ENCODE peak calls at places on chromosomes 13 and 19, in four cellular contexts. W, A, S and C are unnamed samples.

GRCh38 chr13:113794764-113795173 is 35.7 kb downstream of the TMEM255B start:
- DNase-seq in W (no peak), A (no peak), S (no peak), C (no peak)

GRCh38 chr19:35901854-35902661 is at the start of gene HCST:
- DNase-seq in W (peak; percentile 75), A (no peak), S (no peak), C (peak; percentile 61)

GRCh38 chr13:43433691-43434121 is 353.1 kb downstream of the ENOX1 start:
- DNase-seq in W (no peak), A (no peak), S (no peak), C (no peak)

GRCh38 chr19:52237771-52238400 is 31.5 kb upstream of the ZNF766 start:
- DNase-seq in W (peak; percentile 53), A (peak; percentile 84), S (peak; percentile 54), C (no peak)

GRCh38 chr19:11382898-11383705 is 1.0 kb downstream of the EPOR start:
- DNase-seq in W (no peak), A (peak; percentile 94), S (no peak), C (peak; percentile 68)

GRCh38 chr19:5125376-5125775 is 156.5 kb downstream of the KDM4B start:
- DNase-seq in W (no peak), A (no peak), S (no peak), C (no peak)

GRCh38 chr13:20000062-20000552 is 41.6 kb downstream of the ZMYM2 start:
- DNase-seq in W (no peak), A (no peak), S (no peak), C (no peak)

GRCh38 chr19:1685046-1685445 is 32.6 kb upstream of the TCF3 start:
- DNase-seq in W (no peak), A (peak; percentile 28), S (no peak), C (no peak)

GRCh38 chr19:47190167-47190727 is 40.8 kb downstream of the BBC3 start:
- DNase-seq in W (peak; percentile 89), A (no peak), S (no peak), C (no peak)

GRCh38 chr19:6100284-6100915 is 9.9 kb downstream of the RFX2 start:
- DNase-seq in W (no peak), A (no peak), S (no peak), C (no peak)

GRCh38 chr13:42747399-42747873 is 33.9 kb upstream of the FAM216B start:
- DNase-seq in W (peak; percentile 96), A (no peak), S (peak; percentile 94), C (no peak)

GRCh38 chr13:31053896-31054295 is 107.8 kb downstream of the HSPH1 start:
- DNase-seq in W (no peak), A (no peak), S (no peak), C (no peak)

GRCh38 chr13:31054632-31055031 is 107.1 kb downstream of the HSPH1 start:
- DNase-seq in W (no peak), A (no peak), S (no peak), C (no peak)

GRCh38 chr13:31053098-31053497 is 108.6 kb downstream of the HSPH1 start:
- DNase-seq in W (peak; percentile 59), A (peak; percentile 38), S (no peak), C (no peak)

GRCh38 chr13:31055589-31055988 is 106.1 kb downstream of the HSPH1 start:
- DNase-seq in W (no peak), A (peak; percentile 26), S (no peak), C (no peak)

DNA sequence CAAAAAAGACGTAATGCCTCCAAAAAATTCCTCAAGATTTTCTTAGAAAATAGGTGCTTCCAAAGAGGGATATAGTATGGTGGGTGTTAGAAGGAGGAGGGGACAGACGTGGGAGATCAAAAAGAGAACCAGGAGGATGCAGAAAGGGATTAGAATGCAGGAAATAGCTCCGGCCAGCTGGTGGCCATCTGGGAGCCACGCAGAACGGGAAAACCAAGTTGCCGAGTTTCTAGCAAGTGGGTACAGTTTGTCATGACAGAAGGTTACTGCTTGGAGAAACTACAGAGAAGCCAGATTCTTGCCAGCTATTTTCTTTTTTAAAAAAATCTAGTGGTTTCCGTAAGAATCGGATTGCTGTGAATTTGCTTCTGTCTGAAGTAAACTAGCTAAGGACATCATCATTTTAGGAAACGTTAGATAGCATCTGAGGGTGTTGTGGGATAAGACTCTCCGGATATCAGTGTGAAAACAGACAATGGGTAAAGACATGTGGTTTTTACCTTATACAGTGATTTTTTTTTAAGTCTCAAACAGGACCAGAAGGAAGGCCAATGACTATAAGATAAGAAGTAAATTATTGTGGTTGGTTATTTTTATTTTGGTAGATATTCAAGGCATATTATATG is 104.9 kb downstream of the HSPH1 start:
- DNase-seq in W (no peak), A (peak; percentile 44), S (no peak), C (no peak)
- TF ChIP-seq CTCF in W (peak; percentile 10), A (peak; percentile 49), S (peak; percentile 13), C (no peak)

GRCh38 chr13:92355213-92355612 is 871.4 kb upstream of the GPC6 start:
- DNase-seq in W (peak; percentile 46), A (peak; percentile 76), S (no peak), C (no peak)
- TF ChIP-seq CTCF in W (no peak), A (peak; percentile 77), S (peak; percentile 47), C (no peak)

GRCh38 chr19:8366961-8367326 is 3.0 kb downstream of the ANGPTL4 start:
- DNase-seq in W (peak; percentile 32), A (peak; percentile 49), S (no peak), C (no peak)

GRCh38 chr19:8366121-8366581 is 2.2 kb downstream of the ANGPTL4 start:
- DNase-seq in W (no peak), A (no peak), S (no peak), C (no peak)

GRCh38 chr19:8361921-8362793 is 1.8 kb upstream of the ANGPTL4 start:
- DNase-seq in W (peak; percentile 96), A (no peak), S (peak; percentile 94), C (no peak)

GRCh38 chr19:8367327-8368001 is 3.5 kb downstream of the ANGPTL4 start:
- DNase-seq in W (peak; percentile 93), A (peak; percentile 84), S (peak; percentile 96), C (no peak)

GRCh38 chr19:8363803-8364771 is at the start of gene ANGPTL4:
- DNase-seq in W (peak; percentile 50), A (peak; percentile 87), S (no peak), C (peak; percentile 73)
- TF ChIP-seq CTCF in W (peak; percentile 13), A (peak; percentile 39), S (peak; percentile 26), C (no peak)

GRCh38 chr13:97257800-97258799 is 36.0 kb downstream of the MBNL2 start:
- DNase-seq in W (peak; percentile 96), A (peak; percentile 85), S (no peak), C (peak; percentile 56)
- TF ChIP-seq CTCF in W (no peak), A (peak; percentile 35), S (peak; percentile 32), C (no peak)

DNA sequence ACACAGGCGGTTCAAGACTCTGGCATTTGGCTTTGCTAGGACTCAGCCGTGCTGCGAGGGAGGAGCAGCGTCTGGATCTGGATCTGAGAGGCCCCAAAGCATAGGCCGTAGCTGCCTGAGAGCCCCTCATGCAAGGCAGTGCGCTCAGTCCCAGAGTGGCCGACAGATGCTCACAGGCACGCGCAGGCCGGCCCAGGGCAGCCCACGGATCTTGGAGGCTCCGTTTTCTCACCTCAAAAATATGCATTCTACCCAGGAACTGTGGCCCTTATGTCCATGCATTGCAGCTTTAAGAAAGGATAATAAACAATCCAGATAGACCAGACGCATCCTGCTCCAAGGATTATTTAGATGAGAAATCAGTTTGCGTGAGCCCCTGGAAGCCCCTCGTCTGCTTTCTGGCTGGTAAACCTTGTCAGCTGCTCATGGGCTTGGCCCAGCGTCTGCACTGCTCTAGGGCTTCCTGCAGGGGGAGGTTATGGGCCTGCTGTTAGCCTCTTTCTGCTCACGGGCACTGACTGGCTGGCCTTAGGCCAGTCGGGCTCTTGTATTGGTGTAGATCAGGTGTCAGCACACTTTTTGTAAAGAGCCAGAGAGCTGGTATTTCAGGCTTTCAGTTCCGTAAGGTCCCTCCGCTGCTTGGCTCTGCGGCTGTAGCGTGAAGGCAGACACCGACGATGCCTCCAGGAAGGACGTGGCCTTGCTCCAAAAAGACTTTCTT is 24.2 kb downstream of the TEX29 start:
- DNase-seq in W (peak; percentile 65), A (peak; percentile 95), S (peak; percentile 93), C (no peak)
- TF ChIP-seq CTCF in W (no peak), A (peak; percentile 85), S (peak; percentile 80), C (no peak)

GRCh38 chr13:48070942-48071341 is 24.0 kb downstream of the MED4 start:
- DNase-seq in W (no peak), A (no peak), S (no peak), C (no peak)

GRCh38 chr13:48068952-48069351 is 26.0 kb downstream of the MED4 start:
- DNase-seq in W (peak; percentile 3), A (no peak), S (no peak), C (no peak)

GRCh38 chr13:48069573-48069972 is 25.3 kb downstream of the MED4 start:
- DNase-seq in W (no peak), A (no peak), S (no peak), C (no peak)

GRCh38 chr13:48066310-48066989 is 28.5 kb downstream of the MED4 start:
- DNase-seq in W (peak; percentile 36), A (no peak), S (no peak), C (no peak)

GRCh38 chr13:48068036-48068435 is 26.9 kb downstream of the MED4 start:
- DNase-seq in W (no peak), A (no peak), S (no peak), C (no peak)
- TF ChIP-seq CTCF in W (no peak), A (peak; percentile 34), S (no peak), C (no peak)

DNA sequence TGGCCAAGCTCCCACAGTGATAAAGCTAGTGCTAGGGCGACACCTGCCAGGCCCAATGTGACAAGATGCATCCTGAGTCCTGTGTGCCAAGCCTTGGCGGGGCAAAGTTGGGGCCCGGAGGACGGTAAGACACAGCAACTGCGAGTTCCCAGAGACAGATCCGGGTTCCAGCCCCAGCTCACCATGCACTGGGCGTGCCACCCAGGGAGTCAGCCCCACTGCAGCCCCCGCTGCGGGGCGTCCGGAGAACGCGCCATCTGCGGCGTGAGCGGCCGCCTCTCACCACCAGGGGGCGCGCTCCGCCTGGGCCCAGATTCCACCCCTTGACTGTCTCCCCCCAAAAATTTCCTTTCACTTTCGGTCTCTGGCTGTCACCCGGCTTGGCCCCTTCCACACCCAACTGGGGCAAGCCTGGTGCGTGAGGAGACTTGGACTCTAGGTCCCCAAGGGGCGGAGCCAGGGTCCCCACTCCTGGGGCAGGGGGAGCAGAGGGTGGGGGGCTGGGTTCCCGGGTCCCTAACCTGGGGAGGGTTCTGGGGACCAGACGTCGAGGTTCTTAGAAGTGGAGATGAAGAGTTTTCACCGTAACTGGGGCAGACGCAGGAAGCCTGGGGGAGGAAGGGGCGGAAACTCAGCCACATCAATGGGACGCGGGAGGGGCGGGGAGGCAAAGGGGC is at the start of gene FLT3LG:
- DNase-seq in W (peak; percentile 53), A (peak; percentile 83), S (no peak), C (peak; percentile 93)
- TF ChIP-seq CTCF in W (peak; percentile 78), A (peak; percentile 99), S (peak; percentile 96), C (peak; percentile 94)

GRCh38 chr19:43956827-43957226 is 5.8 kb downstream of the ZNF221 start:
- DNase-seq in W (no peak), A (no peak), S (no peak), C (no peak)

GRCh38 chr19:43950834-43951626 is at the start of gene ZNF221:
- DNase-seq in W (peak; percentile 98), A (peak; percentile 96), S (peak; percentile 95), C (peak; percentile 81)
- TF ChIP-seq CTCF in W (peak; percentile 36), A (peak; percentile 75), S (peak; percentile 51), C (peak; percentile 57)